ENCODE peak calls at places on chromosomes 2 and 18, in five cellular contexts. K, C, A, N and V are unnamed samples.

GRCh38 chr2:72893594-72894319 is 6.5 kb downstream of the SPR start:
- DNase-seq in N (no peak), A (peak; percentile 49), C (no peak), K (no peak), V (peak; percentile 50)

GRCh38 chr2:109214651-109215371 is 85.8 kb downstream of the SH3RF3 start:
- DNase-seq in C (no peak), A (no peak), N (no peak), K (no peak), V (no peak)

GRCh38 chr2:18910843-18911242 is 321.5 kb upstream of the NT5C1B start:
- DNase-seq in C (no peak), A (peak; percentile 85), K (no peak), N (no peak), V (peak; percentile 87)

GRCh38 chr2:172623249-172623965 is 67.5 kb downstream of the PDK1 start:
- DNase-seq in K (no peak), A (no peak), N (no peak), C (no peak), V (no peak)

GRCh38 chr18:36411745-36412168 is 114.2 kb downstream of the FHOD3 start:
- DNase-seq in A (no peak), N (no peak), K (no peak), C (no peak), V (peak; percentile 38)

GRCh38 chr2:206989306-206989705 is 50.0 kb downstream of the CPO start:
- DNase-seq in C (no peak), A (no peak), N (no peak), K (peak; percentile 36), V (no peak)

GRCh38 chr2:16208921-16209320 is 268.6 kb downstream of the MYCN start:
- DNase-seq in C (no peak), A (no peak), K (no peak), N (no peak), V (no peak)

GRCh38 chr2:201450910-201451329 is 338 bp downstream of the TRAK2 start:
- DNase-seq in C (no peak), N (no peak), K (no peak), A (no peak), V (no peak)

GRCh38 chr2:118186110-118186857 is 98.0 kb downstream of the INSIG2 start:
- DNase-seq in C (peak; percentile 88), N (peak; percentile 90), A (peak; percentile 56), K (peak; percentile 91), V (no peak)

GRCh38 chr2:88481937-88482336 is 29.4 kb upstream of the FOXI3 start:
- DNase-seq in C (no peak), N (no peak), A (peak; percentile 49), K (no peak), V (peak; percentile 35)

GRCh38 chr18:63648241-63648640 is 4.2 kb upstream of the SERPINB4 start:
- DNase-seq in C (no peak), N (no peak), A (peak; percentile 62), K (no peak), V (peak; percentile 75)

GRCh38 chr2:146721486-146721885 is 1123.3 kb upstream of the ACVR2A start:
- DNase-seq in N (no peak), K (no peak), A (peak; percentile 56), C (peak; percentile 54), V (peak; percentile 12)

GRCh38 chr18:5768454-5768853 is 126.9 kb downstream of the TMEM200C start:
- DNase-seq in C (no peak), N (no peak), K (no peak), A (no peak), V (no peak)

GRCh38 chr2:28869494-28870145 is 489 bp downstream of the TRMT61B start:
- DNase-seq in K (no peak), A (no peak), C (peak; percentile 28), N (no peak), V (no peak)

GRCh38 chr2:42795871-42796301 is 3.5 kb upstream of the HAAO start:
- DNase-seq in C (no peak), A (peak; percentile 84), N (no peak), K (no peak), V (peak; percentile 84)

GRCh38 chr2:9199716-9200633 is 6.6 kb upstream of the ASAP2 start:
- DNase-seq in C (no peak), A (no peak), N (no peak), K (no peak), V (peak; percentile 33)

GRCh38 chr2:143357956-143358355 is 228.7 kb downstream of the ARHGAP15 start:
- DNase-seq in N (no peak), A (no peak), C (no peak), K (no peak), V (no peak)

GRCh38 chr2:177397501-177398289 is 5.1 kb downstream of the AGPS start:
- DNase-seq in K (peak; percentile 38), A (peak; percentile 77), N (peak; percentile 48), C (peak; percentile 26), V (peak; percentile 64)

GRCh38 chr2:172970660-172971059 is 105.0 kb upstream of the MAP3K20 start:
- DNase-seq in C (no peak), A (peak; percentile 39), K (no peak), N (no peak), V (peak; percentile 36)

GRCh38 chr2:226561962-226562361 is 237.7 kb downstream of the IRS1 start:
- DNase-seq in C (no peak), N (no peak), A (peak; percentile 90), K (no peak), V (peak; percentile 87)

GRCh38 chr2:101305492-101306123 is 2.9 kb downstream of the RNF149 start:
- DNase-seq in K (no peak), C (no peak), A (peak; percentile 55), N (no peak), V (no peak)

GRCh38 chr2:218998414-218999002 is 5.3 kb upstream of the CRYBA2 start:
- DNase-seq in K (no peak), C (no peak), N (no peak), A (no peak), V (no peak)
- H3K27me3 ChIP-seq in K (peaks cover 100% of the 10 kb centered on the region), C (peaks cover 79% of the 10 kb centered on the region), N (peaks cover 13% of the 10 kb centered on the region), A (peaks cover 5% of the 10 kb centered on the region), V (peaks cover 97% of the 10 kb centered on the region)

DNA sequence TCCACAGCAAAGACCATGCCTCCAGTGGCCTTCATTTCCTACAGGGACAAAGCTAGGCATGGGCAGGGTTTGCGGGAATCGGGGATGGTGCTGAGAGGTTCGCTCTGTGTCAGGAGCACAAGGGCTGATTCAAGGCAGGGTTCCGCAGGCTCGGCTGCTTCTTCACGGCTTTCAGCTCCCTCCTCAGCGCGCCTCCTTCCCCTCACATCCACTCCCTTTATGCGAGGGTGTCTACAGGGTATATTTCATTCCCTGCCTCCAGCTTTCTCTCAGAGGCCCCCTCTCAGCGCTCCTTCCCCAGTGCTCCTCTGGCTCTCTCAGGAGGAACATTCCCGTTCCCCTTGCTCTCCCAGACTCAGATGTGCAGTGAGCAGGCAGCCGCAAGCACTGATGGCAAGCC is 78.7 kb upstream of the ASB18 start:
- DNase-seq in C (no peak), N (no peak), K (no peak), A (no peak), V (no peak)
- H3K4me1 ChIP-seq in C (no peaks in the 10 kb centered on the region), N (no peaks in the 10 kb centered on the region), K (no peaks in the 10 kb centered on the region), A (no peaks in the 10 kb centered on the region), V (no peaks in the 10 kb centered on the region)

GRCh38 chr2:1613731-1614354 is 130.5 kb downstream of the PXDN start:
- DNase-seq in A (peak; percentile 49), K (no peak), C (no peak), N (no peak), V (peak; percentile 50)
- H3K27me3 ChIP-seq in A (no peaks in the 10 kb centered on the region), K (no peaks in the 10 kb centered on the region), C (peaks cover 3% of the 10 kb centered on the region), N (no peaks in the 10 kb centered on the region), V (no peaks in the 10 kb centered on the region)

GRCh38 chr2:170504820-170505145 is 210.4 kb upstream of the SP5 start:
- DNase-seq in K (no peak), C (no peak), N (no peak), A (no peak), V (no peak)
- H3K4me1 ChIP-seq in K (no peaks in the 10 kb centered on the region), C (peaks cover 4% of the 10 kb centered on the region), N (no peaks in the 10 kb centered on the region), A (no peaks in the 10 kb centered on the region), V (no peaks in the 10 kb centered on the region)

DNA sequence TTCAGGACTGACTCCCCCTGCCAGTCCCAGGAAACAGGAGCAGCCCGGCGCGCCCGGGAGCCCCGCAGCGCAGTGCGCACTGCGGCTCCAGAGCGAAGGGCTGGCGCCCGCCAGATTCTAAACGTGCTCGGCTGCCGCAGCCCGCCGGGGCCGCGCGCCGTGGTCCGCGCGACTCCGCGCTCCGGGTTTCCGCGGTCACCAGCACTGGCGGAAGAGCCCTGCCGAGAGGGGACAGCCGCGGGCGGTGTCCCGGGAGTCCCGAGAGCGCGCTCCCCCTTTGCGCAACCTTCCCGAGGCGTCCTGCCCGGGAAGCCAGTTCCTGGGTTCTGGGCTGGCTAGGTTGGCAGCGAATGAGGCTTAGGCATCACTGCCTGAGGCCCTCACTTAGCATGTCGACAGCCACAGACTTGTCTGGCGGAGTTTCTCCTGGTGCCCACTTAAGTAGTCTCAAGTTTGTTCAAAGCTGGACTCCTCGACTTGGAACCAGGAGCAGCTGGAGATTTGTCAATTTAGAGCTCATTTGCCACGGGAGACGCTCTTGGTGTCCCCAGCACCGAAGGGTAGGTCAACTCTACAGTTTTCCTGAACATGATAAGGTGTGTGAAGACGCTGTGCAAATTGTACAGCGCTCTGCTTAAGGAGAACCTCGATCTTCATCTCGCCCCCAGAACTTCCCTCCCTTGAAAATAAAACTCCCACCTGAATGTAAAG is 1.5 kb upstream of the VSNL1 start:
- DNase-seq in K (peak; percentile 69), N (peak; percentile 64), C (peak; percentile 54), A (peak; percentile 95), V (peak; percentile 89)
- H3K27me3 ChIP-seq in K (peaks cover 81% of the 10 kb centered on the region), N (no peaks in the 10 kb centered on the region), C (peaks cover 7% of the 10 kb centered on the region), A (no peaks in the 10 kb centered on the region), V (no peaks in the 10 kb centered on the region)

GRCh38 chr2:54468643-54469042 is 12.5 kb downstream of the SPTBN1 start:
- DNase-seq in A (no peak), K (no peak), C (no peak), N (no peak), V (no peak)
- H3K4me1 ChIP-seq in A (peaks cover 21% of the 10 kb centered on the region), K (peaks cover 39% of the 10 kb centered on the region), C (peaks cover 61% of the 10 kb centered on the region), N (peaks cover 18% of the 10 kb centered on the region), V (peaks cover 3% of the 10 kb centered on the region)

GRCh38 chr2:70902579-70902978 is 33.1 kb upstream of the ATP6V1B1 start:
- DNase-seq in A (no peak), N (no peak), C (no peak), K (no peak), V (no peak)
- H3K27me3 ChIP-seq in A (peaks cover 36% of the 10 kb centered on the region), N (no peaks in the 10 kb centered on the region), C (peaks cover 81% of the 10 kb centered on the region), K (peaks cover 100% of the 10 kb centered on the region), V (peaks cover 99% of the 10 kb centered on the region)

DNA sequence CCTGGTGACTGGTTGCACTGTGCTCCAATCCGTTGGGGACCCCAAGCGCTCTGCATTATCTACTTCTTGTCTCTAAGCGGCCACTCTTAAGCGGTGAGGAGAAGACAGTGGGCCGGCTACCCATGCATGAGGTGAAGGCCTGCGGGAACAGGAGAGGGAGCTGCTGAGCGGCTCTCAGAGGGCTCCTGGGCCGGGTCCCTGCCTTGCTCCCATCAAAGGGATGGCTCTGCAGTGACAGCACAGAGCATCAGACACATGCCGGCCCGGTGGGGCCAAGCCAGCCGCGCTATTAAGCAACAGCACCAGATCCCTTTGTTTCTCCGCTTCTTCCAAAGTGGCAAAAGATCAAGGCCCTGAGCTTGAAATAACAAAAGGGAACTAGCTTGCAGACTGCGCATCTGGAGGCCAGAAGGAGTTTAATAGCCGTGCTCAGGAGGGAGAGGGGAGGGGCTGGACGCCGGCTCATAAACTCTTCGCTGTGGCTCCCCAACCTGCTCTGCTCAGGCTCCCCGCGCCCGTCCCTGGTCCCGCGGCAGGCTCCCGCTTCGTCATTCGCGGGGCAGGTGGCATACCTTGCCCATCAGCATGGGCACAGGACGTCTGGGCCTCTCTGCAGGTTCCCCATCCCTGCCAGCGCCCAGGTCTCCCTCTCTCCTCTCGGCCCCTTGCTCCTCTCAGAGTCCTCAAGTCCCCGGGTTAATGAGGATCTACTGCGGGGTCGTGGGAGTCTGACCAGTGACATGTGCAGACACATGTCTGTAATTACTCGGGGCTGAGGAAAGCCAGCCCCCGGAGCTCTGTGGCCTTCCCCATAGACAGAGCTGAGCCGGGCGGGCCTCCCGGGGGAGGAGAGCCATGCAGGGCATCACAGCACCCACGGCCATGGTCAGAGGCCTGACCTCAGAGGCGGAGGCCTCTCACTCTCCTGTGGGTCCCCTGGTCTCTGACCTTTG is 96.7 kb downstream of the ASB1 start:
- DNase-seq in N (peak; percentile 65), C (peak; percentile 63), K (no peak), A (no peak), V (no peak)
- H3K4me1 ChIP-seq in N (peaks cover 8% of the 10 kb centered on the region), C (no peaks in the 10 kb centered on the region), K (no peaks in the 10 kb centered on the region), A (no peaks in the 10 kb centered on the region), V (no peaks in the 10 kb centered on the region)